ENCODE peak calls at places on chromosomes 3 and 15, in six cellular contexts. O is HCT116, Y is lower leg skin, V is body of pancreas, J is spleen, P is endothelial cell of umbilical vein. C is an unnamed sample.

GRCh38 chr3:43620953-43621405 is 832 bp downstream of the ANO10 start:
- DNase-seq in O (no peak), Y (no peak), V (no peak), J (no peak), P (peak), C (no peak)

GRCh38 chr3:45994661-45995369 is 809 bp downstream of the FYCO1 start:
- DNase-seq in O (no peak), Y (no peak), V (peak), J (peak), P (no peak), C (peak)

GRCh38 chr3:133944181-133944580 is 48.5 kb upstream of the RAB6B start:
- DNase-seq in O (no peak), Y (peak), V (no peak), J (peak), P (peak), C (no peak)

GRCh38 chr3:195446359-195446758 is 3.5 kb upstream of the ACAP2 start:
- DNase-seq in O (no peak), Y (peak), V (no peak), J (no peak), P (no peak), C (no peak)

GRCh38 chr3:133459400-133459799 is 59.5 kb downstream of the BFSP2 start:
- DNase-seq in O (no peak), Y (no peak), V (no peak), J (no peak), P (no peak), C (no peak)

GRCh38 chr3:13062647-13063046 is 10.6 kb downstream of the IQSEC1 start:
- DNase-seq in O (no peak), Y (no peak), V (no peak), J (no peak), P (no peak), C (peak)

GRCh38 chr15:60569596-60569995 is 90.7 kb upstream of the ICE2 start:
- DNase-seq in O (no peak), Y (no peak), V (no peak), J (no peak), P (no peak), C (no peak)

GRCh38 chr3:120487079-120487693 is 36.4 kb upstream of the FSTL1 start:
- DNase-seq in O (no peak), Y (no peak), V (no peak), J (no peak), P (no peak), C (no peak)

GRCh38 chr3:50117120-50117519 is 28.4 kb downstream of the RBM5 start:
- DNase-seq in O (no peak), Y (no peak), V (no peak), J (no peak), P (no peak), C (no peak)
- TF ChIP-seq POLR2A in O (no peak), Y (no peak), V (no peak), J (no peak), P (no peak), C (no peak)

GRCh38 chr3:186880392-186880791 is 37.9 kb downstream of the ADIPOQ start:
- DNase-seq in O (no peak), Y (no peak), V (no peak), J (no peak), P (no peak), C (no peak)
- H3K4me3 ChIP-seq in O (no peak), Y (no peak), V (no peak), J (no peak), P (no peak), C (no peak)

GRCh38 chr3:126128504-126129407 is 44.8 kb upstream of the SLC41A3 start:
- DNase-seq in O (no peak), Y (peak), V (no peak), J (peak), P (no peak), C (peak)

GRCh38 chr3:126129408-126129891 is 45.5 kb upstream of the SLC41A3 start:
- DNase-seq in O (no peak), Y (peak), V (peak), J (peak), P (peak), C (peak)

GRCh38 chr3:126126811-126127431 is 43.0 kb upstream of the SLC41A3 start:
- DNase-seq in O (no peak), Y (peak), V (peak), J (peak), P (no peak), C (peak)

GRCh38 chr3:126127452-126127851 is 43.5 kb upstream of the SLC41A3 start:
- DNase-seq in O (no peak), Y (peak), V (no peak), J (peak), P (no peak), C (no peak)

GRCh38 chr3:126127904-126128303 is 44.0 kb upstream of the SLC41A3 start:
- DNase-seq in O (no peak), Y (no peak), V (no peak), J (peak), P (no peak), C (peak)
- TF ChIP-seq POLR2A in O (no peak), Y (no peak), V (no peak), J (no peak), P (no peak), C (no peak)

GRCh38 chr3:127304121-127304744 is 16.4 kb upstream of the PRR20G start:
- DNase-seq in O (peak), Y (no peak), V (peak), J (no peak), P (no peak), C (no peak)
- H3K4me3 ChIP-seq in O (peak), Y (no peak), V (no peak), J (no peak), P (no peak), C (no peak)